ENCODE peak calls at places on chromosomes 4 and X, in four cellular contexts. One of them, this sample, is unnamed.

GRCh38 chrX:135477576-135477975 is 42.9 kb upstream of the INTS6L start:
- DNase-seq in fibroblast of lung: peak; percentile 63
- DNase-seq in PC-3: peak; percentile 81
- DNase-seq in neural progenitor cell: peak; percentile 75
- DNase-seq in this sample: no peak

GRCh38 chr4:89539797-89540711 is 232.5 kb upstream of the GPRIN3 start:
- DNase-seq in neural progenitor cell: no peak
- DNase-seq in PC-3: no peak
- DNase-seq in fibroblast of lung: peak; percentile 4
- DNase-seq in this sample: no peak

GRCh38 chr4:44535981-44536380 is 87.4 kb upstream of the KCTD8 start:
- DNase-seq in PC-3: no peak
- DNase-seq in neural progenitor cell: no peak
- DNase-seq in fibroblast of lung: no peak
- DNase-seq in this sample: no peak

GRCh38 chrX:84865113-84865512 is 138.6 kb upstream of the APOOL start:
- DNase-seq in neural progenitor cell: no peak
- DNase-seq in PC-3: peak; percentile 44
- DNase-seq in fibroblast of lung: no peak
- DNase-seq in this sample: no peak

GRCh38 chr4:16579866-16580265 is 318.6 kb downstream of the LDB2 start:
- DNase-seq in neural progenitor cell: no peak
- DNase-seq in fibroblast of lung: peak; percentile 82
- DNase-seq in PC-3: no peak
- DNase-seq in this sample: no peak

GRCh38 chr4:48290146-48290772 is 20.6 kb upstream of the TEC start:
- DNase-seq in fibroblast of lung: no peak
- DNase-seq in neural progenitor cell: peak; percentile 7
- DNase-seq in PC-3: peak; percentile 60
- DNase-seq in this sample: no peak

GRCh38 chr4:122912810-122913575 is 9.4 kb downstream of the NUDT6 start:
- DNase-seq in fibroblast of lung: no peak
- DNase-seq in neural progenitor cell: no peak
- DNase-seq in PC-3: peak; percentile 39
- DNase-seq in this sample: no peak

GRCh38 chrX:16114640-16115039 is 8.7 kb upstream of the GRPR start:
- DNase-seq in neural progenitor cell: no peak
- DNase-seq in PC-3: no peak
- DNase-seq in fibroblast of lung: peak; percentile 81
- DNase-seq in this sample: no peak

GRCh38 chr4:78022517-78022916 is 34.6 kb upstream of the FRAS1 start:
- DNase-seq in neural progenitor cell: no peak
- DNase-seq in PC-3: no peak
- DNase-seq in fibroblast of lung: no peak
- DNase-seq in this sample: no peak

GRCh38 chr4:1323635-1324442 is 23.2 kb upstream of the UVSSA start:
- DNase-seq in PC-3: peak; percentile 87
- DNase-seq in neural progenitor cell: no peak
- DNase-seq in fibroblast of lung: peak; percentile 99
- DNase-seq in this sample: no peak

GRCh38 chrX:134718329-134719317 is 60.4 kb upstream of the PLAC1 start:
- DNase-seq in PC-3: peak; percentile 96
- DNase-seq in fibroblast of lung: peak; percentile 95
- DNase-seq in neural progenitor cell: no peak
- DNase-seq in this sample: no peak

GRCh38 chr4:71559957-71560541 is 221.2 kb downstream of the SLC4A4 start:
- DNase-seq in neural progenitor cell: no peak
- DNase-seq in fibroblast of lung: peak; percentile 89
- DNase-seq in PC-3: peak; percentile 85
- DNase-seq in this sample: no peak

GRCh38 chr4:121656269-121656641 is 40.5 kb downstream of the ANXA5 start:
- DNase-seq in fibroblast of lung: peak; percentile 74
- DNase-seq in PC-3: peak; percentile 62
- DNase-seq in neural progenitor cell: peak; percentile 72
- DNase-seq in this sample: peak; percentile 44

GRCh38 chr4:53702334-53703266 is 111.3 kb upstream of the LNX1 start:
- DNase-seq in neural progenitor cell: peak; percentile 50
- DNase-seq in fibroblast of lung: peak; percentile 86
- DNase-seq in PC-3: peak; percentile 86
- DNase-seq in this sample: peak; percentile 42

GRCh38 chr4:73944061-73944875 is 37.6 kb downstream of the PF4 start:
- DNase-seq in neural progenitor cell: peak; percentile 62
- DNase-seq in PC-3: no peak
- DNase-seq in fibroblast of lung: peak; percentile 8
- DNase-seq in this sample: peak; percentile 54

GRCh38 chr4:100826808-100827548 is 309.2 kb upstream of the EMCN start:
- DNase-seq in PC-3: no peak
- DNase-seq in fibroblast of lung: no peak
- DNase-seq in neural progenitor cell: no peak
- DNase-seq in this sample: no peak

GRCh38 chrX:70479197-70479969 is 34.7 kb downstream of the DLG3 start:
- DNase-seq in PC-3: peak; percentile 88
- DNase-seq in neural progenitor cell: no peak
- DNase-seq in fibroblast of lung: peak; percentile 76
- DNase-seq in this sample: no peak

GRCh38 chr4:5988086-5988845 is 30.0 kb downstream of the C4orf50 start:
- DNase-seq in fibroblast of lung: no peak
- DNase-seq in neural progenitor cell: no peak
- DNase-seq in PC-3: no peak
- DNase-seq in this sample: no peak

GRCh38 chrX:44042124-44042523 is 68.9 kb upstream of the NDP start:
- DNase-seq in PC-3: no peak
- DNase-seq in fibroblast of lung: peak; percentile 80
- DNase-seq in neural progenitor cell: no peak
- DNase-seq in this sample: no peak

DNA sequence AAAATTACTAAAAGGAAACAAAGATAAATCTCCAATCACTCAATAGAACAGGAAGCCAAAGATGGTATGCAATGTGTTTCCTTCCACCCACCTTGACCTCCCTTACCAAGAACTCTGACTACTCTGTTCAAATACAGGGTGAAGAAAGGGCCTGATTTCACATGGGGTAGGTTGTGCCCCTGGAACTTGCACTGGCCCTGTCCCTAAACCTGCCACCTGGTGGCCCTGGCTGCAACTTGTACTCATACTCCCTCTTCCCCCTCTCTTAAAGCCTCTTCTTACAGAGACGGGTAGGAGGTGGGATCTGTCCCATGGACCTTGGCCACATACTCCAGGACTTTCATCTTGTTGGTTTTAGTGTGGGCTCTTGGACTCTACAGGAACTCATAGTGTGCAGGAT is 17.3 kb upstream of the TMEM185A start:
- DNase-seq in PC-3: no peak
- DNase-seq in fibroblast of lung: no peak
- DNase-seq in neural progenitor cell: no peak
- DNase-seq in this sample: no peak
- TF ChIP-seq CTCF in PC-3: no peak
- TF ChIP-seq CTCF in fibroblast of lung: no peak
- TF ChIP-seq CTCF in neural progenitor cell: no peak
- TF ChIP-seq CTCF in this sample: no peak

GRCh38 chrX:136488706-136489105 is 959 bp downstream of the BRS3 start:
- DNase-seq in PC-3: peak; percentile 42
- DNase-seq in neural progenitor cell: no peak
- DNase-seq in fibroblast of lung: no peak
- DNase-seq in this sample: no peak
- TF ChIP-seq CTCF in PC-3: peak; percentile 55
- TF ChIP-seq CTCF in neural progenitor cell: no peak
- TF ChIP-seq CTCF in fibroblast of lung: no peak
- TF ChIP-seq CTCF in this sample: no peak

DNA sequence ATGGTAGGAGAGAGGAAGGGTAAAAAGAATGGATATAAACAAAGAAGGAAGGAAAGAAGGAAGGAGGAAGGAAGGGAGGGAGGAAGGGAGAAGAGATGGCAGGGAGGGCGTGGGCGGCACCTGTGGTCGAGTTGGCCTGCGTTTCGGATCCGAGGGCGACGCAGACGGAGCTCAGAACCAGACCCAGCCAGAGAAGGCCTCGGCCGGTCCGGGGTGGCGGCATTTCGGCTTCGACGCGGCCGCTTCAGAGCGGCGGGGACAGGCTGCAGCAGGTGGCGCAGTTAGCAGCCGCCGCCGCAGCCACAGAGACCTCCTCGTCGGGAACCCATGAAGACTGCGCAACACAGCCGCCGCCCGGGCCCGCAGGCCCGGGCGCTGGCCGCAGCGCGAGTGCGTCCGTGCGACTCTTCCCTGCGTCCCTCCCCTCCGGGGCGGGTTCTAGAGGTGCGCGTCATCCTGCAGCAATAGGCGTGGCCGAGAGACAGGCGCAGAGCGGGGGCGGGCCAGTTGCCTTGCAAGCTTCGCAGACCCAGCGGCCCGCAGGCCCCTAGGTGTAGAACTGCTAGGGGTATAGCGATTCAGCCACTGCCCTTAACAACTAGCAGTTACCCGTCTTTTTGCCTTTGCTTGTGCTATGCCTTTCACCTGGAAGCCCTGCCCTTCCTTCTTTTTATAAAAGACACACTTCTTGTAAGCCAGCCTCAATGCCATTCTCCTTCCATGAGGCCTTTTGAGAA is at the start of gene IDS:
- DNase-seq in fibroblast of lung: peak; percentile 85
- DNase-seq in PC-3: peak; percentile 92
- DNase-seq in neural progenitor cell: peak; percentile 93
- DNase-seq in this sample: peak; percentile 72
- TF ChIP-seq CTCF in fibroblast of lung: no peak
- TF ChIP-seq CTCF in PC-3: no peak
- TF ChIP-seq CTCF in neural progenitor cell: peak; percentile 6
- TF ChIP-seq CTCF in this sample: no peak

GRCh38 chr4:169313732-169314131 is 43.0 kb upstream of the SH3RF1 start:
- DNase-seq in PC-3: no peak
- DNase-seq in fibroblast of lung: no peak
- DNase-seq in neural progenitor cell: no peak
- DNase-seq in this sample: no peak

GRCh38 chr4:169312690-169313422 is 42.1 kb upstream of the SH3RF1 start:
- DNase-seq in neural progenitor cell: no peak
- DNase-seq in PC-3: peak; percentile 70
- DNase-seq in fibroblast of lung: no peak
- DNase-seq in this sample: no peak

GRCh38 chr4:169309326-169309967 is 38.7 kb upstream of the SH3RF1 start:
- DNase-seq in neural progenitor cell: no peak
- DNase-seq in fibroblast of lung: no peak
- DNase-seq in PC-3: no peak
- DNase-seq in this sample: no peak

GRCh38 chr4:169314906-169315305 is 44.1 kb upstream of the SH3RF1 start:
- DNase-seq in PC-3: peak; percentile 77
- DNase-seq in neural progenitor cell: no peak
- DNase-seq in fibroblast of lung: peak; percentile 67
- DNase-seq in this sample: peak; percentile 81

DNA sequence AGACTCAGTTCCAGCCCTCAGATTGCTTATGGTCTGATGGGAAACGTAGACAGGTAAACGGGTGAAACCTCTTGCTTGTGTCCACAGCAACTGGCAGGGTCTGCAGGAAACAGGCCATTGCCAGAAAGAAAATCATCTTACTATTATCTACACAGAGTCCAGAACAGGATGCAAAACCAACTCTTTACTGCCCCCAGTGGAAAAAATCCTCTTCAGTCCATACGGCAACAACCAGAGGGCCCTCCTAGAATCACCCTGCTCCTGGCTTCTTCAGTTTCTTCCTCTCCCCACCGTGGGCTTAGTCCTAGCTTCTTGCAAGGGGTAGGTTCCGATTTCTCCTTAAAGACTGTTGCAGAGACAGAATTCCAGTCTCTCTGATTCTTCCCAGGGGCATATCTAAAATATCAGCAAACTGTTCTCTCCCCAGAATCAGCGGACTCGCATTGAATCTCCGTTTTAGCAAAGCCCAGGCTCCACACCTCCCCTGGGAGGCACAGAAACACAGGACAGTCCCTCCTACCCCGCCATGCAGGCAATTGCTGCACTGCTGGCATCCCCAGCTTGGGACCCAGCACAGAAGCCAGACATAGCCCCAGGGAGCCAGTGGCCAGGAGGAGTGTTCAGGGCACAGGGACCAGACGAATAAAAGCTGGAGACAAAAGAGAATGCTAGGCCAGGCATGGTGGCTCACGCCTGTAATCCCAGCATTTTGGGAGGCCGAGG is 41.0 kb upstream of the SH3RF1 start:
- DNase-seq in PC-3: peak; percentile 53
- DNase-seq in fibroblast of lung: peak; percentile 39
- DNase-seq in neural progenitor cell: peak; percentile 81
- DNase-seq in this sample: no peak
- TF ChIP-seq CTCF in PC-3: peak; percentile 50
- TF ChIP-seq CTCF in fibroblast of lung: peak; percentile 50
- TF ChIP-seq CTCF in neural progenitor cell: peak; percentile 65
- TF ChIP-seq CTCF in this sample: no peak

GRCh38 chrX:78333521-78333920 is 6.1 kb upstream of the CYSLTR1 start:
- DNase-seq in PC-3: peak; percentile 4
- DNase-seq in neural progenitor cell: no peak
- DNase-seq in fibroblast of lung: no peak
- DNase-seq in this sample: no peak
- TF ChIP-seq CTCF in PC-3: no peak
- TF ChIP-seq CTCF in neural progenitor cell: no peak
- TF ChIP-seq CTCF in fibroblast of lung: no peak
- TF ChIP-seq CTCF in this sample: no peak

This sample was measured in mesothelial cell of epicardium.